ENCODE peak calls at places on chromosomes 11 and 22, in five cellular contexts. S, N, D, Q and B are unnamed samples.

GRCh38 chr11:107184936-107185335 is 166.7 kb upstream of the GUCY1A2 start:
- DNase-seq in Q (no peak), S (no peak), N (no peak), D (no peak), B (no peak)

GRCh38 chr22:23180301-23180892 is at the start of gene BCR:
- DNase-seq in N (peak; percentile 78), S (peak; percentile 77), Q (peak; percentile 62), D (no peak), B (peak; percentile 61)

GRCh38 chr11:6200975-6201374 is 2.0 kb downstream of the OR52W1 start:
- DNase-seq in Q (no peak), D (no peak), S (no peak), N (peak; percentile 66), B (peak; percentile 13)

GRCh38 chr11:73907191-73907590 is 30.4 kb downstream of the PAAF1 start:
- DNase-seq in S (peak; percentile 1), N (peak; percentile 48), Q (no peak), D (no peak), B (peak; percentile 39)

GRCh38 chr22:44118645-44119315 is 61.9 kb upstream of the PARVG start:
- DNase-seq in S (no peak), Q (no peak), N (peak; percentile 33), D (no peak), B (no peak)

GRCh38 chr11:120272303-120272702 is 32.4 kb downstream of the POU2F3 start:
- DNase-seq in Q (no peak), S (no peak), D (no peak), N (no peak), B (no peak)

GRCh38 chr22:20777420-20778177 is 3.7 kb downstream of the SERPIND1 start:
- DNase-seq in Q (no peak), N (no peak), S (no peak), D (no peak), B (no peak)

GRCh38 chr11:106398396-106399074 is 321.1 kb downstream of the AASDHPPT start:
- DNase-seq in Q (no peak), D (no peak), N (no peak), S (no peak), B (no peak)

GRCh38 chr22:29339381-29340235 is 24.1 kb upstream of the RASL10A start:
- DNase-seq in Q (no peak), N (no peak), S (no peak), D (no peak), B (no peak)

GRCh38 chr11:2913029-2913431 is 16.2 kb downstream of the PHLDA2 start:
- DNase-seq in S (no peak), Q (no peak), N (no peak), D (no peak), B (no peak)

GRCh38 chr11:120501976-120502755 is 9.4 kb upstream of the GRIK4 start:
- DNase-seq in Q (no peak), S (no peak), D (no peak), N (no peak), B (no peak)

GRCh38 chr22:49955581-49956417 is 4.8 kb upstream of the PIM3 start:
- DNase-seq in N (peak; percentile 43), S (no peak), D (no peak), Q (no peak), B (no peak)

GRCh38 chr22:33864723-33865130 is 55.5 kb downstream of the LARGE1 start:
- DNase-seq in D (no peak), S (peak; percentile 52), Q (no peak), N (no peak), B (no peak)

GRCh38 chr22:31836010-31836409 is 82.2 kb downstream of the DEPDC5 start:
- DNase-seq in N (no peak), S (no peak), Q (no peak), D (no peak), B (no peak)

GRCh38 chr11:67393437-67393836 is 1.7 kb downstream of the RAD9A start:
- DNase-seq in N (no peak), S (no peak), D (peak; percentile 79), Q (no peak), B (no peak)

GRCh38 chr11:29210426-29210825 is 806.4 kb downstream of the KCNA4 start:
- DNase-seq in Q (no peak), S (no peak), N (no peak), D (no peak), B (no peak)

GRCh38 chr11:64051297-64051696 is 15.6 kb downstream of the FLRT1 start:
- DNase-seq in N (no peak), S (no peak), Q (no peak), D (no peak), B (no peak)

GRCh38 chr11:92432515-92432914 is 207.9 kb downstream of the FAT3 start:
- DNase-seq in Q (no peak), S (no peak), N (no peak), D (no peak), B (no peak)

GRCh38 chr11:6219359-6219758 is 14.0 kb downstream of the C11orf42 start:
- DNase-seq in N (no peak), S (no peak), Q (no peak), D (no peak), B (no peak)

GRCh38 chr11:38530226-38530625 is 1932.2 kb upstream of the RAG2 start:
- DNase-seq in D (no peak), S (no peak), Q (no peak), N (no peak), B (no peak)

GRCh38 chr11:120590472-120590871 is 78.9 kb downstream of the GRIK4 start:
- DNase-seq in S (no peak), N (no peak), D (no peak), Q (no peak), B (no peak)

GRCh38 chr11:85694385-85694980 is 8.5 kb upstream of the CCDC89 start:
- DNase-seq in S (peak; percentile 26), N (no peak), D (no peak), Q (no peak), B (no peak)

GRCh38 chr11:114089748-114090147 is 30.2 kb downstream of the ZBTB16 start:
- DNase-seq in D (no peak), S (no peak), N (peak; percentile 65), Q (no peak), B (no peak)

GRCh38 chr11:104095791-104096190 is 59.4 kb downstream of the DDI1 start:
- DNase-seq in Q (no peak), N (no peak), S (no peak), D (no peak), B (no peak)

GRCh38 chr22:21942407-21942895 is 10.2 kb downstream of the PPM1F start:
- DNase-seq in D (no peak), S (peak; percentile 28), Q (no peak), N (peak; percentile 92), B (peak; percentile 42)

GRCh38 chr22:50308597-50308935 is 1.1 kb upstream of the PLXNB2 start:
- DNase-seq in D (no peak), Q (no peak), N (peak; percentile 90), S (no peak), B (no peak)

GRCh38 chr22:20550851-20551744 is 43.7 kb downstream of the MED15 start:
- DNase-seq in N (no peak), D (no peak), Q (no peak), S (peak; percentile 23), B (peak; percentile 88)

GRCh38 chr11:19060629-19061028 is at the start of gene MRGPRX2:
- DNase-seq in D (no peak), S (no peak), N (no peak), Q (no peak), B (peak; percentile 22)

GRCh38 chr11:108873305-108873704 is 208.4 kb downstream of the DDX10 start:
- DNase-seq in D (no peak), N (no peak), S (no peak), Q (no peak), B (no peak)

GRCh38 chr11:12110714-12111481 is 508 bp downstream of the MICAL2 start:
- DNase-seq in Q (no peak), S (no peak), N (peak; percentile 63), D (no peak), B (peak; percentile 64)

GRCh38 chr22:28154856-28155255 is 235.8 kb upstream of the PITPNB start:
- DNase-seq in D (no peak), N (no peak), S (no peak), Q (no peak), B (no peak)

GRCh38 chr22:40120783-40121182 is 56.9 kb upstream of the TNRC6B start:
- DNase-seq in S (no peak), D (no peak), N (no peak), Q (no peak), B (no peak)

GRCh38 chr11:66124564-66124963 is 54.5 kb downstream of the PACS1 start:
- DNase-seq in D (no peak), Q (no peak), S (no peak), N (no peak), B (no peak)

GRCh38 chr22:44437493-44438015 is 60.5 kb downstream of the RTL6 start:
- DNase-seq in S (no peak), N (no peak), Q (no peak), D (no peak), B (no peak)

GRCh38 chr22:26403827-26404226 is 25.2 kb upstream of the ASPHD2 start:
- DNase-seq in N (no peak), S (no peak), Q (no peak), D (no peak), B (no peak)

GRCh38 chr11:26044389-26044788 is 287.5 kb upstream of the ANO3 start:
- DNase-seq in N (no peak), Q (no peak), S (no peak), D (no peak), B (no peak)
- TF ChIP-seq CTCF in N (no peak), Q (no peak), S (no peak), D (no peak), B (no peak)

GRCh38 chr11:58285483-58286040 is 17.5 kb upstream of the OR10W1 start:
- DNase-seq in S (peak; percentile 1), N (no peak), Q (peak; percentile 16), D (no peak), B (peak; percentile 4)
- TF ChIP-seq CTCF in S (no peak), N (no peak), Q (no peak), D (no peak), B (no peak)

GRCh38 chr11:62233730-62234129 is 8.3 kb upstream of the SCGB1D2 start:
- DNase-seq in D (no peak), Q (no peak), N (no peak), S (peak; percentile 6), B (no peak)
- TF ChIP-seq CTCF in D (no peak), Q (peak; percentile 15), N (peak; percentile 8), S (peak; percentile 2), B (no peak)

DNA sequence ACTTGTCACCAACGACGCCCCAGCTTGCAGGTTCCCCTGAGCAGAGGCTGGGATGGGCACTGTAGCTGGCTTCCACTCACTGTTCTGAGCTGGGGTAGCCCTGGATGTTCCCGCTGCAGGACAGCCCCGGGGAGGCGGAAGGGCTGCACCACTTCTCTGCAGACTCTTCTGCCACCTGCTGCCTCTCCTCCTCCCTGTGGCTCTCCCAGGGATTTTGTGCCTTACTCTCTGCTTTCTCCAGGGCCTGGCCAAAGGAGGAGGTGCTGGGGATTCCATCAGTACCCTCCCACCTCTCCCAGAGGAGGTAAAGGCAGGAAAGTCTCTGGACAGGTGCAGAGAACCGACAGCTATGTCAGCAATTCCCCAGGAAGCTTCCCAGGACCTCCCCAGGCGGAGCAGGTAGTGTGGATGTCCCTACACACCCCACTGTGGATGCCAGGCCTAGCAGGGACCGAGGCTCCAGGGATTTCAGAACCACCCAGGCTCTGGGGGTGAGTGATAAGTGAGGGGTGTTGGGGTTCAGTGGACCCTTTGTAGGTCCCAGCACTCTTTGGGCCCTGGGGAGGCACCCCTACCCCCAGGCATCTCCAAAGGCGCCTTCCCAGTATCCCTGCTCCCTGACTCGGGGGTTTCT is 11.3 kb downstream of the DUSP8 start:
- DNase-seq in S (no peak), N (peak; percentile 49), D (no peak), Q (no peak), B (no peak)
- TF ChIP-seq CTCF in S (no peak), N (no peak), D (no peak), Q (peak; percentile 16), B (no peak)

GRCh38 chr11:61792310-61793083 is at the start of the genes FEN1 and TMEM258:
- DNase-seq in Q (peak; percentile 89), D (peak; percentile 96), S (peak; percentile 95), N (peak; percentile 94), B (peak; percentile 94)
- TF ChIP-seq CTCF in Q (no peak), D (no peak), S (no peak), N (no peak), B (no peak)